ENCODE peak calls at places on chromosome 4, in seven cellular contexts. U, T, S, W, G, O and M are unnamed samples.

GRCh38 chr4:8675906-8676305 is 83.3 kb downstream of the CPZ start:
- DNase-seq in W (no peak), O (no peak), T (no peak), S (peak), U (no peak), G (no peak), M (no peak)

GRCh38 chr4:140641105-140641555 is 72.4 kb upstream of the UCP1 start:
- DNase-seq in T (no peak), G (no peak), O (no peak), W (no peak), S (no peak), U (no peak), M (no peak)

GRCh38 chr4:150038335-150039076 is 39.7 kb upstream of the DCLK2 start:
- DNase-seq in G (no peak), T (no peak), O (no peak), U (no peak), W (no peak), S (no peak), M (peak)

GRCh38 chr4:21697583-21697982 is 251.0 kb downstream of the KCNIP4 start:
- DNase-seq in U (no peak), O (no peak), W (peak), T (peak), S (no peak), G (no peak), M (no peak)

GRCh38 chr4:997375-998071 is 4.3 kb upstream of the SLC26A1 start:
- DNase-seq in O (no peak), U (no peak), W (no peak), T (no peak), S (no peak), G (no peak), M (peak)

GRCh38 chr4:2949782-2950125 is 13.5 kb downstream of the NOP14 start:
- DNase-seq in O (no peak), T (no peak), W (no peak), G (no peak), S (no peak), U (no peak), M (no peak)

GRCh38 chr4:1177274-1178141 is 5.1 kb upstream of the SPON2 start:
- DNase-seq in W (no peak), G (no peak), O (no peak), T (peak), S (peak), U (no peak), M (no peak)

GRCh38 chr4:147975325-147975724 is 243.4 kb downstream of the ARHGAP10 start:
- DNase-seq in T (peak), U (no peak), S (no peak), O (no peak), W (no peak), G (no peak), M (no peak)

GRCh38 chr4:24741915-24742314 is 53.5 kb upstream of the SOD3 start:
- DNase-seq in W (no peak), S (no peak), U (no peak), G (no peak), T (no peak), O (no peak), M (no peak)

GRCh38 chr4:159360549-159360948 is 257.7 kb downstream of the RAPGEF2 start:
- DNase-seq in G (no peak), O (no peak), W (no peak), U (no peak), S (no peak), T (peak), M (no peak)

GRCh38 chr4:71198958-71199357 is 139.9 kb upstream of the SLC4A4 start:
- DNase-seq in O (no peak), T (no peak), W (no peak), S (no peak), G (no peak), U (no peak), M (no peak)

GRCh38 chr4:146428298-146428697 is 93.4 kb downstream of the SLC10A7 start:
- DNase-seq in S (no peak), U (no peak), O (no peak), W (no peak), G (no peak), T (peak), M (no peak)

GRCh38 chr4:7973545-7973981 is 33.9 kb upstream of the AFAP1 start:
- DNase-seq in W (no peak), G (no peak), U (no peak), O (no peak), T (peak), S (no peak), M (no peak)

GRCh38 chr4:23934915-23935314 is 45.1 kb upstream of the PPARGC1A start:
- DNase-seq in O (no peak), T (peak), U (no peak), G (peak), S (peak), W (peak), M (no peak)